ENCODE peak calls at places on chromosome 14, in six cellular contexts. G is hypothalamus; N is AG08395; E is CD8-positive, alpha-beta memory T cell; U is foreskin fibroblast; H is H1. O is an unnamed sample.

GRCh38 chr14:56959869-56960268 is 149.6 kb upstream of the OTX2 start:
- DNase-seq in N (no peak), G (no peak), U (no peak), H (no peak), E (no peak), O (no peak)

GRCh38 chr14:94559638-94560290 is 1.5 kb upstream of the SERPINA4 start:
- DNase-seq in E (no peak), G (no peak), N (no peak), U (no peak), H (no peak), O (no peak)

GRCh38 chr14:74988131-74988530 is 14.6 kb upstream of the EIF2B2 start:
- DNase-seq in G (no peak), E (no peak), N (peak; percentile 46), H (no peak), U (peak; percentile 65), O (no peak)

GRCh38 chr14:85533821-85534271 is 3.9 kb downstream of the FLRT2 start:
- DNase-seq in H (no peak), N (peak; percentile 10), G (no peak), U (no peak), E (no peak), O (no peak)

GRCh38 chr14:44897844-44898151 is 63.9 kb downstream of the KLHL28 start:
- DNase-seq in H (no peak), U (no peak), N (no peak), E (no peak), G (no peak), O (no peak)

GRCh38 chr14:72810201-72810600 is 83.7 kb downstream of the DPF3 start:
- DNase-seq in H (no peak), U (no peak), G (no peak), E (peak; percentile 38), N (no peak), O (peak; percentile 60)

GRCh38 chr14:71050227-71050823 is 143.1 kb downstream of the PCNX1 start:
- DNase-seq in N (no peak), G (no peak), U (no peak), E (no peak), H (no peak), O (no peak)

GRCh38 chr14:20343855-20344205 is 395 bp downstream of the PARP2 start:
- DNase-seq in H (no peak), G (no peak), U (no peak), N (no peak), E (no peak), O (no peak)

GRCh38 chr14:54567634-54568561 is 970 bp downstream of the SAMD4A start:
- DNase-seq in E (peak; percentile 28), G (peak; percentile 36), N (no peak), H (no peak), U (no peak), O (peak; percentile 79)

GRCh38 chr14:30550335-30550734 is 8.6 kb upstream of the G2E3 start:
- DNase-seq in H (no peak), G (no peak), N (no peak), U (peak; percentile 21), E (no peak), O (no peak)

GRCh38 chr14:77989441-77989891 is 180.7 kb upstream of the NRXN3 start:
- DNase-seq in N (no peak), U (no peak), E (no peak), G (peak; percentile 93), H (no peak), O (no peak)

GRCh38 chr14:49679271-49679670 is 8.7 kb downstream of the POLE2 start:
- DNase-seq in N (peak; percentile 31), G (no peak), U (no peak), H (no peak), E (no peak), O (no peak)

GRCh38 chr14:22699801-22700564 is 55.8 kb upstream of the OR6J1 start:
- DNase-seq in H (no peak), U (no peak), E (no peak), G (no peak), N (no peak), O (no peak)

GRCh38 chr14:104744484-104744883 is 8.5 kb upstream of the SIVA1 start:
- DNase-seq in N (no peak), H (no peak), G (no peak), U (no peak), E (no peak), O (no peak)

GRCh38 chr14:47425302-47425701 is 250.1 kb downstream of the MDGA2 start:
- DNase-seq in E (no peak), H (no peak), G (no peak), N (no peak), U (no peak), O (no peak)

GRCh38 chr14:21880918-21881317 is 207.3 kb upstream of the OR4E1 start:
- DNase-seq in E (no peak), G (no peak), N (no peak), H (no peak), U (no peak), O (no peak)

GRCh38 chr14:96088911-96089310 is 49.7 kb downstream of the C14orf132 start:
- DNase-seq in N (no peak), U (no peak), H (no peak), G (no peak), E (no peak), O (no peak)

GRCh38 chr14:68359862-68360552 is 432.9 kb downstream of the ZFP36L1 start:
- DNase-seq in N (peak; percentile 31), H (no peak), U (no peak), G (peak; percentile 19), E (no peak), O (no peak)

GRCh38 chr14:20560961-20561360 is at the start of gene RNASE9:
- DNase-seq in E (no peak), G (no peak), N (no peak), U (no peak), H (no peak), O (no peak)

GRCh38 chr14:50037837-50038236 is 78.5 kb downstream of the VCPKMT start:
- DNase-seq in H (no peak), U (no peak), E (no peak), N (no peak), G (no peak), O (no peak)